ENCODE peak calls at places on chromosomes 5 and 9, in seven cellular contexts. One of them, this sample, is unnamed.

GRCh38 chr9:92438900-92439526 is 14.7 kb upstream of the OMD start:
- DNase-seq in SHP77: no peak
- DNase-seq in T-helper 2 cell: no peak
- DNase-seq in hepatic stellate cell: no peak
- DNase-seq in T-helper 9 cell: no peak
- DNase-seq in nephron progenitor cell: no peak
- DNase-seq in stimulated activated CD4-positive, alpha-beta T cell treated with anti-CD3 and anti-CD28 coated beads, Interleukin-1b, Interleukin-23, amount 100 ng/mL, for 24 hours: no peak
- DNase-seq in this sample: no peak

GRCh38 chr9:131627326-131627845 is 82.1 kb downstream of the PRRT1B start:
- DNase-seq in T-helper 2 cell: no peak
- DNase-seq in T-helper 9 cell: no peak
- DNase-seq in stimulated activated CD4-positive, alpha-beta T cell treated with anti-CD3 and anti-CD28 coated beads, Interleukin-1b, Interleukin-23, amount 100 ng/mL, for 24 hours: no peak
- DNase-seq in SHP77: peak
- DNase-seq in nephron progenitor cell: no peak
- DNase-seq in hepatic stellate cell: no peak
- DNase-seq in this sample: no peak

GRCh38 chr5:67206381-67207328 is 10.1 kb upstream of the CD180 start:
- DNase-seq in T-helper 2 cell: peak
- DNase-seq in nephron progenitor cell: no peak
- DNase-seq in T-helper 9 cell: peak
- DNase-seq in stimulated activated CD4-positive, alpha-beta T cell treated with anti-CD3 and anti-CD28 coated beads, Interleukin-1b, Interleukin-23, amount 100 ng/mL, for 24 hours: no peak
- DNase-seq in SHP77: no peak
- DNase-seq in hepatic stellate cell: peak
- DNase-seq in this sample: peak

GRCh38 chr5:102753889-102754498 is 1.1 kb upstream of the PAM start:
- DNase-seq in stimulated activated CD4-positive, alpha-beta T cell treated with anti-CD3 and anti-CD28 coated beads, Interleukin-1b, Interleukin-23, amount 100 ng/mL, for 24 hours: no peak
- DNase-seq in T-helper 9 cell: no peak
- DNase-seq in T-helper 2 cell: no peak
- DNase-seq in SHP77: no peak
- DNase-seq in nephron progenitor cell: peak
- DNase-seq in hepatic stellate cell: no peak
- DNase-seq in this sample: no peak

GRCh38 chr9:82923410-82924242 is 139.3 kb downstream of the RASEF start:
- DNase-seq in SHP77: no peak
- DNase-seq in T-helper 9 cell: no peak
- DNase-seq in T-helper 2 cell: no peak
- DNase-seq in stimulated activated CD4-positive, alpha-beta T cell treated with anti-CD3 and anti-CD28 coated beads, Interleukin-1b, Interleukin-23, amount 100 ng/mL, for 24 hours: no peak
- DNase-seq in hepatic stellate cell: no peak
- DNase-seq in nephron progenitor cell: peak
- DNase-seq in this sample: no peak

GRCh38 chr9:90095682-90096081 is 490.9 kb downstream of the GADD45G start:
- DNase-seq in stimulated activated CD4-positive, alpha-beta T cell treated with anti-CD3 and anti-CD28 coated beads, Interleukin-1b, Interleukin-23, amount 100 ng/mL, for 24 hours: no peak
- DNase-seq in SHP77: peak
- DNase-seq in nephron progenitor cell: peak
- DNase-seq in T-helper 2 cell: no peak
- DNase-seq in T-helper 9 cell: no peak
- DNase-seq in hepatic stellate cell: no peak
- DNase-seq in this sample: no peak

GRCh38 chr5:177509361-177509951 is at the start of gene DOK3:
- DNase-seq in SHP77: peak
- DNase-seq in T-helper 2 cell: no peak
- DNase-seq in nephron progenitor cell: peak
- DNase-seq in T-helper 9 cell: no peak
- DNase-seq in stimulated activated CD4-positive, alpha-beta T cell treated with anti-CD3 and anti-CD28 coated beads, Interleukin-1b, Interleukin-23, amount 100 ng/mL, for 24 hours: no peak
- DNase-seq in hepatic stellate cell: no peak
- DNase-seq in this sample: no peak

GRCh38 chr9:16328349-16328748 is 542.1 kb downstream of the BNC2 start:
- DNase-seq in T-helper 9 cell: no peak
- DNase-seq in nephron progenitor cell: no peak
- DNase-seq in hepatic stellate cell: no peak
- DNase-seq in stimulated activated CD4-positive, alpha-beta T cell treated with anti-CD3 and anti-CD28 coated beads, Interleukin-1b, Interleukin-23, amount 100 ng/mL, for 24 hours: no peak
- DNase-seq in SHP77: no peak
- DNase-seq in T-helper 2 cell: no peak
- DNase-seq in this sample: no peak

GRCh38 chr5:52922384-52922783 is 66.8 kb upstream of the ITGA2 start:
- DNase-seq in SHP77: no peak
- DNase-seq in hepatic stellate cell: peak
- DNase-seq in T-helper 2 cell: no peak
- DNase-seq in nephron progenitor cell: no peak
- DNase-seq in stimulated activated CD4-positive, alpha-beta T cell treated with anti-CD3 and anti-CD28 coated beads, Interleukin-1b, Interleukin-23, amount 100 ng/mL, for 24 hours: no peak
- DNase-seq in T-helper 9 cell: no peak
- DNase-seq in this sample: no peak

GRCh38 chr5:111422245-111422644 is 90.1 kb downstream of the STARD4 start:
- DNase-seq in T-helper 2 cell: no peak
- DNase-seq in hepatic stellate cell: no peak
- DNase-seq in SHP77: no peak
- DNase-seq in stimulated activated CD4-positive, alpha-beta T cell treated with anti-CD3 and anti-CD28 coated beads, Interleukin-1b, Interleukin-23, amount 100 ng/mL, for 24 hours: no peak
- DNase-seq in T-helper 9 cell: no peak
- DNase-seq in nephron progenitor cell: no peak
- DNase-seq in this sample: no peak

GRCh38 chr5:132655821-132656773 is 1.9 kb upstream of the IL13 start:
- DNase-seq in T-helper 2 cell: no peak
- DNase-seq in hepatic stellate cell: peak
- DNase-seq in stimulated activated CD4-positive, alpha-beta T cell treated with anti-CD3 and anti-CD28 coated beads, Interleukin-1b, Interleukin-23, amount 100 ng/mL, for 24 hours: no peak
- DNase-seq in nephron progenitor cell: peak
- DNase-seq in T-helper 9 cell: no peak
- DNase-seq in SHP77: no peak
- DNase-seq in this sample: no peak

This sample was measured in T-helper 22 cell.